ENCODE peak calls at places on chromosomes 1 and 21, in seven cellular contexts. One of them, this sample, is unnamed.
A peak's percentile ranks its signal among the peaks of the same experiment; 100 is the strongest.

GRCh38 chr1:43910359-43910758 is 23.2 kb upstream of the ARTN start:
- DNase-seq in suprapubic skin: no peak
- DNase-seq in hepatocyte: no peak
- DNase-seq in transverse colon: no peak
- DNase-seq in spleen: no peak
- DNase-seq in kidney: no peak
- DNase-seq in heart left ventricle: no peak
- DNase-seq in this sample: no peak

GRCh38 chr1:39623053-39623452 is 16.4 kb downstream of the HEYL start:
- DNase-seq in heart left ventricle: peak; percentile 61
- DNase-seq in transverse colon: no peak
- DNase-seq in spleen: no peak
- DNase-seq in hepatocyte: no peak
- DNase-seq in suprapubic skin: no peak
- DNase-seq in kidney: no peak
- DNase-seq in this sample: no peak

GRCh38 chr21:43004926-43005325 is 30.6 kb downstream of the PKNOX1 start:
- DNase-seq in suprapubic skin: no peak
- DNase-seq in heart left ventricle: no peak
- DNase-seq in kidney: no peak
- DNase-seq in hepatocyte: no peak
- DNase-seq in spleen: no peak
- DNase-seq in transverse colon: no peak
- DNase-seq in this sample: no peak

GRCh38 chr21:42781150-42781980 is 98.0 kb downstream of the WDR4 start:
- DNase-seq in transverse colon: peak; percentile 36
- DNase-seq in hepatocyte: peak; percentile 70
- DNase-seq in heart left ventricle: peak; percentile 27
- DNase-seq in suprapubic skin: no peak
- DNase-seq in kidney: peak; percentile 82
- DNase-seq in spleen: peak; percentile 80
- DNase-seq in this sample: no peak

GRCh38 chr1:155010211-155010918 is 7.8 kb downstream of the ZBTB7B start:
- DNase-seq in spleen: peak; percentile 83
- DNase-seq in suprapubic skin: no peak
- DNase-seq in transverse colon: no peak
- DNase-seq in kidney: peak; percentile 59
- DNase-seq in hepatocyte: no peak
- DNase-seq in heart left ventricle: no peak
- DNase-seq in this sample: peak; percentile 54

GRCh38 chr1:25620211-25620610 is 3.6 kb downstream of the MAN1C1 start:
- DNase-seq in transverse colon: no peak
- DNase-seq in hepatocyte: no peak
- DNase-seq in spleen: no peak
- DNase-seq in suprapubic skin: no peak
- DNase-seq in heart left ventricle: no peak
- DNase-seq in kidney: no peak
- DNase-seq in this sample: no peak

GRCh38 chr1:91502138-91502881 is 1.7 kb downstream of the CDC7 start:
- DNase-seq in transverse colon: no peak
- DNase-seq in hepatocyte: no peak
- DNase-seq in kidney: no peak
- DNase-seq in suprapubic skin: no peak
- DNase-seq in spleen: no peak
- DNase-seq in heart left ventricle: no peak
- DNase-seq in this sample: no peak

GRCh38 chr1:235317179-235317578 is 10.8 kb downstream of the ARID4B start:
- DNase-seq in hepatocyte: no peak
- DNase-seq in heart left ventricle: no peak
- DNase-seq in spleen: no peak
- DNase-seq in kidney: no peak
- DNase-seq in suprapubic skin: no peak
- DNase-seq in transverse colon: no peak
- DNase-seq in this sample: no peak

GRCh38 chr1:41513388-41513745 is 28.9 kb upstream of the EDN2 start:
- DNase-seq in heart left ventricle: no peak
- DNase-seq in kidney: no peak
- DNase-seq in spleen: peak; percentile 81
- DNase-seq in suprapubic skin: no peak
- DNase-seq in transverse colon: no peak
- DNase-seq in hepatocyte: no peak
- DNase-seq in this sample: no peak

GRCh38 chr21:43679951-43680350 is 20.6 kb downstream of the RRP1B start:
- DNase-seq in suprapubic skin: no peak
- DNase-seq in transverse colon: no peak
- DNase-seq in heart left ventricle: no peak
- DNase-seq in kidney: no peak
- DNase-seq in hepatocyte: no peak
- DNase-seq in spleen: no peak
- DNase-seq in this sample: no peak

GRCh38 chr1:6007318-6008083 is 15.3 kb upstream of the NPHP4 start:
- DNase-seq in transverse colon: no peak
- DNase-seq in hepatocyte: no peak
- DNase-seq in kidney: peak; percentile 55
- DNase-seq in spleen: peak; percentile 82
- DNase-seq in suprapubic skin: no peak
- DNase-seq in heart left ventricle: no peak
- DNase-seq in this sample: no peak

GRCh38 chr21:46050651-46051378 is 47.1 kb upstream of the COL6A2 start:
- DNase-seq in suprapubic skin: peak; percentile 61
- DNase-seq in transverse colon: no peak
- DNase-seq in spleen: no peak
- DNase-seq in hepatocyte: no peak
- DNase-seq in kidney: peak; percentile 71
- DNase-seq in heart left ventricle: no peak
- DNase-seq in this sample: no peak

GRCh38 chr1:58841455-58841854 is 57.6 kb upstream of the JUN start:
- DNase-seq in suprapubic skin: no peak
- DNase-seq in spleen: no peak
- DNase-seq in transverse colon: peak; percentile 33
- DNase-seq in heart left ventricle: no peak
- DNase-seq in kidney: no peak
- DNase-seq in hepatocyte: no peak
- DNase-seq in this sample: no peak

GRCh38 chr1:90730247-90731022 is 13.3 kb upstream of the BARHL2 start:
- DNase-seq in spleen: no peak
- DNase-seq in kidney: no peak
- DNase-seq in suprapubic skin: no peak
- DNase-seq in heart left ventricle: no peak
- DNase-seq in transverse colon: no peak
- DNase-seq in hepatocyte: no peak
- DNase-seq in this sample: no peak

GRCh38 chr1:94864821-94865220 is 44.7 kb downstream of the SLC44A3 start:
- DNase-seq in spleen: no peak
- DNase-seq in suprapubic skin: no peak
- DNase-seq in heart left ventricle: no peak
- DNase-seq in transverse colon: no peak
- DNase-seq in hepatocyte: peak; percentile 44
- DNase-seq in kidney: no peak
- DNase-seq in this sample: no peak

GRCh38 chr1:54376085-54377039 is 29.8 kb downstream of the SSBP3 start:
- DNase-seq in hepatocyte: peak; percentile 56
- DNase-seq in transverse colon: peak; percentile 71
- DNase-seq in suprapubic skin: no peak
- DNase-seq in kidney: no peak
- DNase-seq in heart left ventricle: no peak
- DNase-seq in spleen: no peak
- DNase-seq in this sample: peak; percentile 55

GRCh38 chr1:37483785-37484184 is 9.4 kb downstream of the ZC3H12A start:
- DNase-seq in hepatocyte: no peak
- DNase-seq in heart left ventricle: no peak
- DNase-seq in kidney: peak; percentile 69
- DNase-seq in transverse colon: no peak
- DNase-seq in spleen: no peak
- DNase-seq in suprapubic skin: no peak
- DNase-seq in this sample: peak; percentile 45

GRCh38 chr1:12654004-12654567 is 10.2 kb downstream of the AADACL4 start:
- DNase-seq in transverse colon: no peak
- DNase-seq in heart left ventricle: no peak
- DNase-seq in suprapubic skin: no peak
- DNase-seq in kidney: no peak
- DNase-seq in hepatocyte: no peak
- DNase-seq in spleen: no peak
- DNase-seq in this sample: no peak

GRCh38 chr1:16067933-16068332 is 5.5 kb downstream of the FAM131C start:
- DNase-seq in spleen: no peak
- DNase-seq in transverse colon: no peak
- DNase-seq in heart left ventricle: no peak
- DNase-seq in kidney: no peak
- DNase-seq in suprapubic skin: no peak
- DNase-seq in hepatocyte: no peak
- DNase-seq in this sample: no peak

DNA sequence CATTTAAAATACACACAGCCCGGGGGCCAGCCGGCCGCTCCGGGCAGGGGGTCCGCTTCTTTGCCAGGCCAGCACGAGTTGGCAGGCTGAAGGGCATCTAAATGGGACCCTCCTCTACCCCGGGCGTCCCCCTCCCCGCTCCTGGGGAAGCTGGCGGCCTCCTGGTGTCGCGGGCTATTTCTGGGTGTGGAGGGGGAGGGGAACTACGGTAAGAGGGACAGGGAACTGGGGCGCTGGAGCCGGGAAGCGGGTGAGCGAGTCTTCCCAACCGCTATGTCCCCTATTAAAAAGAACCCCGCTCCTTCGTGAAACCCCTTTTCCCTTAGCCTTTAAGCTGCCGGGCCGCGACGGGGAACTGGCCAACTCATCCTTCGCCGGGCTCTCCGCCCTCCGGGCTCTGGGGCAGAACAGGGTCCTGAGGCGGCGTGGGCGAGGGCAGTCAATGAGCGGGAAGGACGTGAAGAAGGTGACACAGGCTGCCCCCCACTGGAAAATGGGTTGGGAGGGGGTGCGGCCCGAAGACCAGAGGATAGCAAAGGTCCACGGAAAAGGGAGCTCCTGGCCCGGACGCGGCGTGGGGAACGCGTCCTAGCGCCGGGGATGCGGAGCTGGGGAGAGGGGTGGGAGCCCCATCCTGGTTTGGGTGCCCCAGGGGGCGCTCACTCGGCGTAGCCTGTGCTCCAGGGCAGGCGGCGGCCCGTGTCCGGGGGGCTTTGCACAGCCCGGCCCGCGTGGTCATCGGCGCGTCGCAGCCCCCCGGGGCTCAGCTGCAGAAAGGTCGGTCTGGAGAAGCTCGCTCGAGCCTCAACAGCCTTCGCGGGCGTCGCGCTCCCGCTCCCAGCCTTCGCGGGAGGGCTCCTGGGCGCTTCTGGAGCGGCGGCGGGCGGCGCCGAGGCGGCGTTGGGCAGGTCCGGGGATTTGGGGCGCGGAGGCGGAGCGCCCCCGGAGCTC is 544 bp downstream of the PPM1J start:
- DNase-seq in transverse colon: no peak
- DNase-seq in kidney: peak; percentile 87
- DNase-seq in suprapubic skin: peak; percentile 81
- DNase-seq in spleen: peak; percentile 94
- DNase-seq in heart left ventricle: no peak
- DNase-seq in hepatocyte: peak; percentile 49
- DNase-seq in this sample: peak; percentile 36
- TF ChIP-seq CTCF in transverse colon: no peak
- TF ChIP-seq CTCF in kidney: no peak
- TF ChIP-seq CTCF in suprapubic skin: no peak
- TF ChIP-seq CTCF in spleen: no peak
- TF ChIP-seq CTCF in heart left ventricle: no peak
- TF ChIP-seq CTCF in hepatocyte: peak; percentile 10
- TF ChIP-seq CTCF in this sample: no peak

GRCh38 chr21:36377391-36377842 is 7.8 kb upstream of the CHAF1B start:
- DNase-seq in spleen: no peak
- DNase-seq in hepatocyte: peak; percentile 8
- DNase-seq in heart left ventricle: no peak
- DNase-seq in transverse colon: no peak
- DNase-seq in kidney: no peak
- DNase-seq in suprapubic skin: no peak
- DNase-seq in this sample: no peak

GRCh38 chr21:36379236-36379635 is 6.0 kb upstream of the CHAF1B start:
- DNase-seq in spleen: no peak
- DNase-seq in heart left ventricle: no peak
- DNase-seq in suprapubic skin: no peak
- DNase-seq in hepatocyte: no peak
- DNase-seq in kidney: no peak
- DNase-seq in transverse colon: no peak
- DNase-seq in this sample: no peak

GRCh38 chr21:36375994-36376393 is 9.2 kb upstream of the CHAF1B start:
- DNase-seq in kidney: no peak
- DNase-seq in transverse colon: no peak
- DNase-seq in suprapubic skin: no peak
- DNase-seq in heart left ventricle: no peak
- DNase-seq in spleen: no peak
- DNase-seq in hepatocyte: no peak
- DNase-seq in this sample: no peak
- H3K4me1 ChIP-seq in kidney: peaks cover 2% of the 10 kb centered on the region
- H3K4me1 ChIP-seq in transverse colon: no peaks in the 10 kb centered on the region
- H3K4me1 ChIP-seq in suprapubic skin: peaks cover 8% of the 10 kb centered on the region
- H3K4me1 ChIP-seq in heart left ventricle: no peaks in the 10 kb centered on the region
- H3K4me1 ChIP-seq in spleen: no peaks in the 10 kb centered on the region
- H3K4me1 ChIP-seq in hepatocyte: no peaks in the 10 kb centered on the region
- H3K4me1 ChIP-seq in this sample: no peaks in the 10 kb centered on the region

GRCh38 chr1:99306056-99306455 is 41.8 kb downstream of the PLPPR4 start:
- DNase-seq in kidney: peak; percentile 29
- DNase-seq in suprapubic skin: no peak
- DNase-seq in heart left ventricle: no peak
- DNase-seq in transverse colon: no peak
- DNase-seq in spleen: no peak
- DNase-seq in hepatocyte: no peak
- DNase-seq in this sample: no peak

GRCh38 chr1:99305626-99306025 is 41.3 kb downstream of the PLPPR4 start:
- DNase-seq in suprapubic skin: no peak
- DNase-seq in kidney: no peak
- DNase-seq in spleen: no peak
- DNase-seq in heart left ventricle: no peak
- DNase-seq in hepatocyte: no peak
- DNase-seq in transverse colon: no peak
- DNase-seq in this sample: no peak

GRCh38 chr1:99304725-99305282 is 40.5 kb downstream of the PLPPR4 start:
- DNase-seq in hepatocyte: no peak
- DNase-seq in suprapubic skin: no peak
- DNase-seq in transverse colon: no peak
- DNase-seq in heart left ventricle: no peak
- DNase-seq in kidney: no peak
- DNase-seq in spleen: no peak
- DNase-seq in this sample: no peak

DNA sequence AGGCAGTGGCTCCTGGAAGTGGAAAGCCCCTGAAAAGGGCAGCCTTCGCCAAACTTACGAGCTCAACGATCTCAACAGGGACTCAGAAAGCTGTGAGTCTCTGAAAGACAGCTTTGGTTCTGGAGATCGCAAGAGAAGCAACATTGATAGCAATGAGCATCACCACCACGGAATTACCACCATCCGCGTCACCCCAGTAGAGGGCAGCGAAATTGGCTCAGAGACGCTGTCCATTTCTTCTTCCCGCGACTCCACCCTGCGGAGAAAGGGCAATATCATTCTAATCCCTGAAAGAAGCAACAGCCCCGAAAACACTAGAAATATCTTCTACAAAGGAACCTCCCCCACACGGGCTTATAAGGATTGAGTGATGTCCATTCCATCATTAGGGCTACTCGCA is 42.4 kb downstream of the PLPPR4 start:
- DNase-seq in kidney: no peak
- DNase-seq in spleen: no peak
- DNase-seq in hepatocyte: no peak
- DNase-seq in heart left ventricle: no peak
- DNase-seq in transverse colon: no peak
- DNase-seq in suprapubic skin: no peak
- DNase-seq in this sample: no peak
- TF ChIP-seq CTCF in kidney: no peak
- TF ChIP-seq CTCF in spleen: no peak
- TF ChIP-seq CTCF in hepatocyte: no peak
- TF ChIP-seq CTCF in heart left ventricle: no peak
- TF ChIP-seq CTCF in transverse colon: no peak
- TF ChIP-seq CTCF in suprapubic skin: no peak
- TF ChIP-seq CTCF in this sample: no peak

GRCh38 chr1:205287723-205288122 is 33.8 kb downstream of the NUAK2 start:
- DNase-seq in hepatocyte: no peak
- DNase-seq in spleen: no peak
- DNase-seq in kidney: no peak
- DNase-seq in heart left ventricle: no peak
- DNase-seq in transverse colon: no peak
- DNase-seq in suprapubic skin: no peak
- DNase-seq in this sample: no peak
- H3K4me1 ChIP-seq in hepatocyte: peaks cover 21% of the 10 kb centered on the region
- H3K4me1 ChIP-seq in spleen: peaks cover 53% of the 10 kb centered on the region
- H3K4me1 ChIP-seq in kidney: peaks cover 34% of the 10 kb centered on the region
- H3K4me1 ChIP-seq in heart left ventricle: peaks cover 7% of the 10 kb centered on the region
- H3K4me1 ChIP-seq in transverse colon: peaks cover 21% of the 10 kb centered on the region
- H3K4me1 ChIP-seq in suprapubic skin: peaks cover 57% of the 10 kb centered on the region
- H3K4me1 ChIP-seq in this sample: peaks cover 60% of the 10 kb centered on the region

This sample was measured in Peyer's patch.